ENCODE peak calls at places on chromosomes 7 and 10, in seven cellular contexts. U, W, E, Y, N, I and J are unnamed samples.
A peak's percentile ranks its signal among the peaks of the same experiment; 100 is the strongest.

GRCh38 chr10:15208221-15208620 is 39.7 kb upstream of the NMT2 start:
- DNase-seq in N (no peak), U (no peak), E (no peak), W (no peak), Y (no peak), I (no peak), J (no peak)

GRCh38 chr10:521844-522243 is 167.6 kb downstream of the DIP2C start:
- DNase-seq in N (no peak), U (no peak), W (no peak), E (no peak), I (peak; percentile 54), Y (no peak), J (no peak)

GRCh38 chr10:5094265-5095205 is at the start of gene AKR1C3:
- DNase-seq in W (no peak), Y (no peak), I (no peak), N (peak; percentile 11), E (no peak), U (peak; percentile 80), J (no peak)

GRCh38 chr7:105723582-105723981 is 142.3 kb upstream of the EFCAB10 start:
- DNase-seq in Y (peak; percentile 41), I (peak; percentile 47), N (peak; percentile 56), W (no peak), E (no peak), U (no peak), J (no peak)

GRCh38 chr7:71017602-71018001 is 114.3 kb upstream of the GALNT17 start:
- DNase-seq in N (no peak), I (no peak), W (no peak), Y (no peak), U (no peak), E (no peak), J (no peak)

GRCh38 chr10:49379596-49380410 is 16.1 kb downstream of the DRGX start:
- DNase-seq in I (no peak), Y (no peak), N (peak; percentile 25), U (no peak), W (no peak), E (no peak), J (no peak)

GRCh38 chr7:139635521-139636240 is 112.2 kb downstream of the CLEC2L start:
- DNase-seq in N (no peak), E (peak; percentile 29), U (no peak), I (peak; percentile 76), W (peak; percentile 57), Y (no peak), J (no peak)

GRCh38 chr7:98119257-98119918 is 12.7 kb downstream of the LMTK2 start:
- DNase-seq in Y (no peak), U (peak; percentile 72), I (no peak), N (no peak), E (no peak), W (no peak), J (no peak)

GRCh38 chr7:130897515-130898419 is 163.8 kb upstream of the KLF14 start:
- DNase-seq in U (no peak), E (no peak), N (no peak), Y (no peak), I (no peak), W (no peak), J (no peak)

GRCh38 chr10:93600861-93601773 is at the start of gene RBP4:
- DNase-seq in N (peak; percentile 20), Y (no peak), W (no peak), U (no peak), I (peak; percentile 55), E (no peak), J (no peak)

GRCh38 chr10:373015-373414 is 237.8 kb downstream of the ZMYND11 start:
- DNase-seq in U (no peak), I (no peak), Y (no peak), N (no peak), W (no peak), E (no peak), J (no peak)

GRCh38 chr7:127379642-127380041 is 12.9 kb downstream of the ZNF800 start:
- DNase-seq in W (no peak), U (no peak), E (no peak), N (no peak), I (no peak), Y (no peak), J (no peak)

GRCh38 chr7:91519241-91520200 is 255.3 kb downstream of the FZD1 start:
- DNase-seq in I (peak; percentile 85), N (no peak), W (no peak), Y (no peak), U (no peak), E (no peak), J (no peak)

GRCh38 chr10:55628260-55628701 is 732.8 kb downstream of the ZWINT start:
- DNase-seq in I (peak; percentile 77), W (no peak), E (no peak), Y (peak; percentile 24), U (no peak), N (peak; percentile 74), J (no peak)

GRCh38 chr7:98870071-98870651 is 347 bp upstream of the TMEM130 start:
- DNase-seq in N (peak; percentile 46), W (peak; percentile 71), I (peak; percentile 79), U (peak; percentile 34), Y (no peak), E (peak; percentile 59), J (peak; percentile 54)

GRCh38 chr7:103010220-103010607 is 64.4 kb downstream of the FBXL13 start:
- DNase-seq in I (no peak), U (no peak), E (no peak), Y (no peak), W (no peak), N (no peak), J (no peak)

GRCh38 chr10:44385726-44386438 is 985 bp upstream of the CXCL12 start:
- DNase-seq in Y (no peak), N (peak; percentile 27), I (peak; percentile 38), W (peak; percentile 6), U (no peak), E (no peak), J (no peak)

GRCh38 chr10:72784551-72785421 is 92.8 kb downstream of the MCU start:
- DNase-seq in I (peak; percentile 77), Y (no peak), W (no peak), E (no peak), N (peak; percentile 53), U (peak; percentile 88), J (no peak)

GRCh38 chr7:49523870-49524269 is 249.6 kb upstream of the VWC2 start:
- DNase-seq in E (no peak), I (no peak), W (no peak), U (no peak), N (no peak), Y (no peak), J (no peak)

GRCh38 chr7:53095731-53096501 is 60.5 kb downstream of the POM121L12 start:
- DNase-seq in N (no peak), U (no peak), Y (no peak), E (no peak), I (no peak), W (no peak), J (no peak)

GRCh38 chr7:106459397-106460072 is 174.8 kb upstream of the NAMPT start:
- DNase-seq in Y (no peak), E (no peak), U (no peak), N (no peak), I (no peak), W (no peak), J (no peak)

GRCh38 chr7:20276705-20277472 is 53.8 kb upstream of the ITGB8 start:
- DNase-seq in I (no peak), W (no peak), Y (no peak), N (no peak), E (no peak), U (no peak), J (no peak)

GRCh38 chr10:23172429-23172828 is 19.7 kb upstream of the PTF1A start:
- DNase-seq in E (no peak), N (no peak), U (peak; percentile 28), W (no peak), Y (no peak), I (no peak), J (no peak)

GRCh38 chr7:139041378-139042053 is 5.7 kb upstream of the ZC3HAV1L start:
- DNase-seq in W (peak; percentile 17), U (no peak), N (no peak), E (no peak), Y (no peak), I (no peak), J (no peak)

GRCh38 chr7:149188637-149189259 is 6.6 kb upstream of the ZNF282 start:
- DNase-seq in W (no peak), E (no peak), U (no peak), N (no peak), Y (no peak), I (no peak), J (no peak)

GRCh38 chr7:18040196-18040595 is 12.6 kb upstream of the PRPS1L1 start:
- DNase-seq in E (no peak), Y (no peak), N (no peak), W (no peak), I (no peak), U (peak; percentile 49), J (no peak)